ENCODE peak calls at places on chromosomes 1 and 21, in five cellular contexts. X is lower lobe of right lung, B is B cell, K is GM23338, S is heart right ventricle. O is an unnamed sample.

GRCh38 chr1:79042117-79042516 is 35.6 kb upstream of the ADGRL4 start:
- DNase-seq in X (no peak), B (no peak), K (no peak), S (no peak), O (no peak)

GRCh38 chr1:213779228-213779627 is 208.5 kb upstream of the PROX1 start:
- DNase-seq in X (no peak), B (no peak), K (no peak), S (no peak), O (no peak)

GRCh38 chr21:27134513-27134912 is 167.6 kb upstream of the ADAMTS5 start:
- DNase-seq in X (no peak), B (no peak), K (no peak), S (no peak), O (no peak)

GRCh38 chr1:209590405-209590804 is 6.9 kb downstream of the CAMK1G start:
- DNase-seq in X (no peak), B (no peak), K (peak), S (no peak), O (no peak)

GRCh38 chr1:171188388-171189266 is 3.5 kb downstream of the FMO2 start:
- DNase-seq in X (peak), B (peak), K (peak), S (no peak), O (no peak)

GRCh38 chr1:198575292-198575691 is 34.8 kb upstream of the ATP6V1G3 start:
- DNase-seq in X (no peak), B (no peak), K (no peak), S (no peak), O (no peak)

GRCh38 chr21:44974676-44975075 is 34.8 kb downstream of the SLX9 start:
- DNase-seq in X (no peak), B (no peak), K (no peak), S (no peak), O (no peak)

GRCh38 chr1:197399691-197400521 is 131.9 kb downstream of the CRB1 start:
- DNase-seq in X (no peak), B (peak), K (peak), S (no peak), O (no peak)

GRCh38 chr1:49686107-49686506 is 337.6 kb downstream of the AGBL4 start:
- DNase-seq in X (no peak), B (no peak), K (no peak), S (no peak), O (no peak)

GRCh38 chr1:192879416-192879815 is 70.6 kb downstream of the RGS2 start:
- DNase-seq in X (no peak), B (no peak), K (no peak), S (no peak), O (no peak)

GRCh38 chr1:9626201-9626608 is 25.3 kb upstream of the PIK3CD start:
- DNase-seq in X (no peak), B (peak), K (no peak), S (no peak), O (peak)

GRCh38 chr1:202282017-202282335 is 59.8 kb downstream of the UBE2T start:
- DNase-seq in X (peak), B (no peak), K (no peak), S (no peak), O (no peak)

GRCh38 chr1:156337052-156337887 is 822 bp downstream of the CCT3 start:
- DNase-seq in X (no peak), B (no peak), K (no peak), S (peak), O (no peak)

GRCh38 chr1:211323156-211324063 is 3.2 kb upstream of the TRAF5 start:
- DNase-seq in X (no peak), B (peak), K (peak), S (no peak), O (no peak)

GRCh38 chr1:21560916-21561638 is 51.9 kb downstream of the ALPL start:
- DNase-seq in X (no peak), B (no peak), K (no peak), S (no peak), O (no peak)

GRCh38 chr1:42931911-42932422 is 26.7 kb downstream of the SLC2A1 start:
- DNase-seq in X (peak), B (peak), K (peak), S (peak), O (no peak)

GRCh38 chr1:43348809-43349593 is 9.8 kb upstream of the CDC20 start:
- DNase-seq in X (peak), B (peak), K (peak), S (peak), O (peak)

GRCh38 chr1:54798769-54799641 is 2.1 kb downstream of the TTC22 start:
- DNase-seq in X (no peak), B (no peak), K (no peak), S (no peak), O (no peak)

DNA sequence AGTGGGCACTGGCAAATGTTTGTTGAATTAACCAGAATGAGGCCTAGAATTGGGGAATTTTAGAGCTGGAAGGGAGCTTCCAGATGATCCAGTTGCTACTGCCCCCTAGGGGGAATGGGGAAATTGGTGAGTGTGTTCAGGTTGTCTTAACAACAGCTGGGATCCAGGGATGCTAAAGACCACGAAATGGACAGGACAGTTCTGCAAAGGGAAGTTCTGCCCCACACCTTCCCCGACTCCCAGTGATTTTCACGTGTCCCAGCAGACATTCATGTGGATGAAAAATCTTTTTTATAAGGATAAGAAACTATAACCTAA is 33.9 kb downstream of the TRIM62 start:
- DNase-seq in X (no peak), B (no peak), K (peak), S (no peak), O (no peak)
- TF ChIP-seq CTCF in X (no peak), B (no peak), K (peak), S (no peak), O (peak)

GRCh38 chr1:4263699-4264098 is 363.6 kb upstream of the C1orf174 start:
- DNase-seq in X (no peak), B (no peak), K (no peak), S (no peak), O (no peak)

GRCh38 chr1:4265836-4266235 is 365.8 kb upstream of the C1orf174 start:
- DNase-seq in X (no peak), B (no peak), K (no peak), S (no peak), O (no peak)

GRCh38 chr1:4267381-4268261 is 367.5 kb upstream of the C1orf174 start:
- DNase-seq in X (no peak), B (no peak), K (no peak), S (no peak), O (no peak)

GRCh38 chr1:4261327-4261726 is 361.3 kb upstream of the C1orf174 start:
- DNase-seq in X (no peak), B (no peak), K (no peak), S (no peak), O (no peak)

DNA sequence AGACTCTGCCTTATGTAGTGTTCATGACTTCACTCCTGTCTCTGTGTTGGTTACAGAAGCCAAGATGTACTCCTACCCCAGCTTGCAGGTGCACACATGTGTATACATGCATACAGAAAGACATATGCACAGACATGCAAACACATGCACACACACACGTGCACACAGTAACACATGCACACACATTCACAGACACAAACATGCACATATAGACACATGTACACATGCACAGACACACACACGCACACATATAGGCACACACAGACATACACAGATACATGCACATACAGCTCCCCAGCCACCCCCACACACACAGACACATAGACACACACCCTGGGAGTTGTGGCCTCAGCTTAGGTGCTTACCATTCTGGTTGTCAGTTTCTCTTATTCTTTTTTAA is 362.6 kb upstream of the C1orf174 start:
- DNase-seq in X (no peak), B (no peak), K (no peak), S (no peak), O (no peak)
- TF ChIP-seq CTCF in X (no peak), B (no peak), K (no peak), S (no peak), O (no peak)

GRCh38 chr21:25872271-25872670 is 137.5 kb downstream of the GABPA start:
- DNase-seq in X (no peak), B (no peak), K (peak), S (no peak), O (no peak)
- TF ChIP-seq CTCF in X (no peak), B (no peak), K (peak), S (no peak), O (no peak)

GRCh38 chr21:40208206-40208950 is 341.1 kb downstream of the PCP4 start:
- DNase-seq in X (no peak), B (no peak), K (no peak), S (no peak), O (no peak)

GRCh38 chr21:40208960-40209359 is 341.7 kb downstream of the PCP4 start:
- DNase-seq in X (no peak), B (no peak), K (no peak), S (no peak), O (no peak)

GRCh38 chr21:40215941-40216340 is 348.7 kb downstream of the PCP4 start:
- DNase-seq in X (no peak), B (no peak), K (no peak), S (no peak), O (no peak)

GRCh38 chr21:40204956-40205355 is 337.7 kb downstream of the PCP4 start:
- DNase-seq in X (no peak), B (no peak), K (no peak), S (no peak), O (no peak)

GRCh38 chr21:40210251-40210650 is 343.0 kb downstream of the PCP4 start:
- DNase-seq in X (no peak), B (no peak), K (no peak), S (no peak), O (no peak)
- TF ChIP-seq CTCF in X (no peak), B (no peak), K (no peak), S (no peak), O (no peak)

DNA sequence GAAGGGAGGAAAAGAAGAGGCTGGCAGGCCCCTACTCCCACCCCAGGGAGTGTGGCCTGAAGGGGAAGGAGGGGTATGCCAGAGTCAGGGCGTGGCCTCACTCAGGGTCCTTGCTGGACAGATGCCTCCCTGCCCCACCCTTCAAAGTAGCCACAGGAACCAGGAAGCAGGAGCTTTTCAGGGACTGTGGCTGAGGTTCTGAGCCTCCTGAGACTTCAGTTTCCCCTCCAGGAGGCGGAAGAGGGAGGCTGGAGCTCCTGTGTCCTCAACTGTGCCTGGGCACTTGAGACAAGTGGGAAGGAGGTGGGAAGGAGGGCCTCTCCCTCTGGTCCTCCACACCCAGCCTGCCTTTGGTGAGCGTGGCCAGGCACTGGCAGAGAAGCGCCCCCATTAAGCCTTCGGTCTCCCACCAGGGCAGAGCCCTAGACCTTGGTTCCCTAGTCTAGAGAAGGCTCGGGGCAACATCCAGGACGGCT is 5.3 kb downstream of the CELSR2 start:
- DNase-seq in X (no peak), B (no peak), K (no peak), S (no peak), O (no peak)
- TF ChIP-seq CTCF in X (no peak), B (no peak), K (no peak), S (no peak), O (no peak)

DNA sequence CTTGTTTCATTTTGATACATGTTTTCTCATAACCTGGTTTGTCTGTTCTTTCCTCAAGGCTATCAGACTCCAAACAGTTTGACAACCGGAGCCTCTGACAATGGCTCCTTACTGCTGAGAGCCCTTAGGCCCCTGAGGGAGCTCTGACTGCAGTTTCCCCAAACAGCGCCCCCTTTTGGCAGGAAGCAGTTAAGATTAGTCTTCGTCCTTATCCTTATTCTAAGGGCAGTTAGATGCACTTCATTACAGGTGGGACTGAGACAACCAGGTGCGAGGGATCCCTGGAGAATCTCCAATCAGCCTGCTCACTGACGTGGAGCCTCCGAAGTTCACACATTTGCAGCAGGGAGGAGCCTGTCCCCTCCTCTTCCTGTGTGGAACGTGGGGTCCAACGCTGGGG is 393.1 kb downstream of the BRINP3 start:
- DNase-seq in X (no peak), B (no peak), K (peak), S (no peak), O (no peak)
- TF ChIP-seq CTCF in X (no peak), B (no peak), K (peak), S (no peak), O (peak)